ENCODE peak calls at places on chromosomes 12 and 14, in six cellular contexts. L, R, G, W, N and H are unnamed samples.

GRCh38 chr14:34067587-34067986 is 116.7 kb upstream of the EGLN3 start:
- DNase-seq in L (no peak), R (no peak), G (no peak), W (no peak), N (no peak), H (no peak)

GRCh38 chr12:25615119-25615518 is 62.0 kb upstream of the LMNTD1 start:
- DNase-seq in L (no peak), R (no peak), G (peak; percentile 75), W (no peak), N (peak; percentile 88), H (peak; percentile 45)

GRCh38 chr14:100715332-100715731 is 11.4 kb upstream of the DLK1 start:
- DNase-seq in L (no peak), R (no peak), G (no peak), W (no peak), N (no peak), H (no peak)

GRCh38 chr12:26833692-26834168 is 736 bp upstream of the ITPR2 start:
- DNase-seq in L (no peak), R (peak; percentile 81), G (no peak), W (peak; percentile 75), N (peak; percentile 27), H (no peak)

GRCh38 chr12:6548556-6549378 is 7.1 kb downstream of the IFFO1 start:
- DNase-seq in L (no peak), R (peak; percentile 70), G (no peak), W (no peak), N (peak; percentile 80), H (no peak)

GRCh38 chr12:109779382-109779781 is 53.8 kb downstream of the TRPV4 start:
- DNase-seq in L (no peak), R (peak; percentile 26), G (no peak), W (peak; percentile 18), N (no peak), H (no peak)

GRCh38 chr14:69711065-69711464 is 55.9 kb upstream of the SRSF5 start:
- DNase-seq in L (no peak), R (peak; percentile 84), G (no peak), W (peak; percentile 68), N (no peak), H (no peak)

GRCh38 chr14:61322799-61323290 is 1.5 kb downstream of the PRKCH start:
- DNase-seq in L (peak; percentile 75), R (no peak), G (no peak), W (peak; percentile 59), N (no peak), H (no peak)

GRCh38 chr12:122471324-122472226 is 29.2 kb downstream of the ZCCHC8 start:
- DNase-seq in L (peak; percentile 23), R (no peak), G (no peak), W (no peak), N (peak; percentile 83), H (peak; percentile 72)

GRCh38 chr14:56666294-56666693 is 86.7 kb downstream of the TMEM260 start:
- DNase-seq in L (peak; percentile 67), R (no peak), G (no peak), W (no peak), N (no peak), H (no peak)

GRCh38 chr12:94783862-94784261 is 133.5 kb upstream of the TMCC3 start:
- DNase-seq in L (no peak), R (no peak), G (peak; percentile 12), W (no peak), N (peak; percentile 49), H (no peak)

GRCh38 chr14:69580009-69580577 is 5.4 kb upstream of the CCDC177 start:
- DNase-seq in L (no peak), R (no peak), G (peak; percentile 42), W (no peak), N (peak; percentile 71), H (peak; percentile 41)

GRCh38 chr12:70609739-70610491 is 27.3 kb downstream of the PTPRB start:
- DNase-seq in L (no peak), R (peak; percentile 83), G (no peak), W (peak; percentile 66), N (no peak), H (no peak)

GRCh38 chr12:113109360-113109759 is 26.2 kb downstream of the RASAL1 start:
- DNase-seq in L (no peak), R (peak; percentile 33), G (no peak), W (no peak), N (no peak), H (no peak)

GRCh38 chr14:97251423-97252155 is 454.4 kb downstream of the VRK1 start:
- DNase-seq in L (no peak), R (no peak), G (no peak), W (no peak), N (no peak), H (no peak)

GRCh38 chr12:48787791-48788521 is 933 bp downstream of the ADCY6 start:
- DNase-seq in L (no peak), R (no peak), G (no peak), W (no peak), N (no peak), H (no peak)

GRCh38 chr14:95294834-95295599 is 24.7 kb downstream of the CLMN start:
- DNase-seq in L (peak; percentile 66), R (peak; percentile 42), G (no peak), W (no peak), N (peak; percentile 51), H (no peak)

GRCh38 chr12:79521576-79521975 is 169.2 kb downstream of the PAWR start:
- DNase-seq in L (no peak), R (no peak), G (no peak), W (no peak), N (no peak), H (no peak)

GRCh38 chr12:57160741-57161140 is 13.3 kb upstream of the LRP1-AS start:
- DNase-seq in L (no peak), R (no peak), G (no peak), W (no peak), N (no peak), H (no peak)

GRCh38 chr12:102958073-102958829 is 777 bp downstream of the ASCL1 start:
- DNase-seq in L (no peak), R (no peak), G (no peak), W (no peak), N (peak; percentile 27), H (peak; percentile 2)

GRCh38 chr14:35412281-35413057 is 7.9 kb upstream of the NFKBIA start:
- DNase-seq in L (no peak), R (no peak), G (no peak), W (no peak), N (no peak), H (no peak)

GRCh38 chr12:26832817-26833691 is at the start of gene ITPR2:
- DNase-seq in L (no peak), R (peak; percentile 98), G (no peak), W (peak; percentile 96), N (peak; percentile 88), H (peak; percentile 52)

GRCh38 chr12:111792155-111792876 is 25.6 kb downstream of the ALDH2 start:
- DNase-seq in L (no peak), R (peak; percentile 79), G (no peak), W (no peak), N (no peak), H (no peak)

GRCh38 chr14:64938972-64939816 is 3.4 kb downstream of the GPX2 start:
- DNase-seq in L (no peak), R (peak; percentile 45), G (no peak), W (no peak), N (no peak), H (no peak)

GRCh38 chr12:39611818-39612217 is 7.8 kb downstream of the ABCD2 start:
- DNase-seq in L (no peak), R (no peak), G (no peak), W (no peak), N (no peak), H (no peak)

GRCh38 chr12:13167226-13167625 is 29.3 kb upstream of the EMP1 start:
- DNase-seq in L (no peak), R (peak; percentile 71), G (no peak), W (no peak), N (no peak), H (no peak)

GRCh38 chr14:72802588-72802946 is 91.3 kb downstream of the DPF3 start:
- DNase-seq in L (no peak), R (no peak), G (no peak), W (no peak), N (no peak), H (no peak)

GRCh38 chr12:93773122-93773871 is 96.1 kb downstream of the CRADD start:
- DNase-seq in L (no peak), R (no peak), G (no peak), W (no peak), N (peak; percentile 72), H (no peak)

DNA sequence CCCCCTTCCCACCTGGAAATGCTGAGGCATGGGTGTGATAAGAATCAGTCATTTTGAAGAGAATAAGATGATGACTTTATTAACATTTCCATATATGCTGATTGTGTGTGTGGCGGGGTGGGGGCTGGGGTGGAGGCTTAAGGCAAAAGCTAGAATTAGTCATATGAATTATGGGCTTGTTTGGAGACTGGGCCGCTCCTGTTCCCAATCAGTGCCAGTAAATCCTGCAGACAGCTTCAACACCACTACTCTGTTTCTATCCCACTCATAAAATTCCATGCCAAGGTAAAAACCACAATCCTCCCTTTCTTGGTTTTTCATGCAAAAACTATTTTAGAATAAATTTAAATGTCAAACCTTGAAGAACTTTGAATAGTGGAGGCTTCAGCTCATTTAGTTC is 29.9 kb upstream of the SLC38A2 start:
- DNase-seq in L (no peak), R (no peak), G (peak; percentile 74), W (no peak), N (peak; percentile 92), H (peak; percentile 78)
- H3K4me3 ChIP-seq in L (no peak overlapping the region), R (no peak overlapping the region), G (no peak overlapping the region), W (no peak overlapping the region), N (no peak overlapping the region), H (no peak overlapping the region)

GRCh38 chr14:25375639-25376038 is 325.7 kb upstream of the STXBP6 start:
- DNase-seq in L (no peak), R (no peak), G (no peak), W (no peak), N (no peak), H (no peak)

DNA sequence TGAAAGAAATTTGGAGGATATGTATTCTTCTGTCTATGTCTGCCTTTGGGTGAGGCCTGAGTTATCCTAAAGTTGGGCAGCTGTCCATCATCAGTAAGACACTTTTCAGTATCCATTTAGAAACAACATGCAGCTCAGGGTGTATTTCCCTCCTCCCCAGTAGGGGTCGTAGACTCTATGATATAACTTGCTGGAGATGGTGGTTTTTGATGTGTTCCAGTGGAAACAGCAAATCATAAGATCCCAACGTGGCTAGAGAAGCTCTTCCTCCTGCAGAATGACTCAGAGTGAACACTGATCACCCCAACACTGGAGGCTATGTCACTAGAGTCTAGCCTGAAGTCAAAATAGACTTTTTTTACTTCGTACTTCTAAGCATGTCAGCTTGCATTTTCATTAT is 331.6 kb upstream of the STXBP6 start:
- DNase-seq in L (no peak), R (no peak), G (no peak), W (no peak), N (no peak), H (no peak)
- TF ChIP-seq CTCF in L (no peak), R (no peak), G (no peak), W (no peak), N (peak; percentile 19), H (no peak)

DNA sequence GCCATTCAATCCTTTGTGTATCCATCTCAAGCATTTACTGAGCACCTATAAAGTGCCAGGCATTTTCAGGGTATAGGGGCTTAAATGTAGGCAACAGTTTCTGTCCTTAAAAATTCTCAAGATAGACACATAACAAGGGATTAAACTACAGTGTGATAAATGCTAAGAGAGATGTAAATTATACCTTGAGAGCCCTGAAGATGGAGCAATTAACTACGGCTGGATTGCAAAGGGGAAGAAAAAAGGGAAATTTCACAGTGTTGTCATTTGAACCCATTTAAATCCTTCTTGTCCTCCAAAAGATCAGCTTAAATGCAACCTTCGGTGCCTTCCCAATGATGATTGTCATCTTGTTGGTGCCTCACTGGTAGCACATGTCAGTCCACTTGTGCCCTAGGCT is 11.5 kb upstream of the IL26 start:
- DNase-seq in L (no peak), R (no peak), G (no peak), W (no peak), N (no peak), H (no peak)
- H3K4me3 ChIP-seq in L (no peak overlapping the region), R (peak overlapping the region; percentile 20), G (no peak overlapping the region), W (peak overlapping the region; percentile 48), N (no peak overlapping the region), H (no peak overlapping the region)

GRCh38 chr12:53993397-53994267 is 6.3 kb upstream of the HOXC9 start:
- DNase-seq in L (no peak), R (no peak), G (no peak), W (no peak), N (no peak), H (no peak)
- TF ChIP-seq CTCF in L (no peak), R (no peak), G (no peak), W (no peak), N (no peak), H (no peak)